ENCODE peak calls at places on chromosome 12, in six cellular contexts. One of them, this sample, is unnamed.

GRCh38 chr12:13163868-13164267 is 32.7 kb upstream of the EMP1 start:
- DNase-seq in SJCRH30: no peak
- DNase-seq in WERI-Rb-1: no peak
- DNase-seq in uterus: no peak
- DNase-seq in adrenal gland: no peak
- DNase-seq in tibial nerve: no peak
- DNase-seq in this sample: no peak

GRCh38 chr12:67671892-67672291 is 23.3 kb downstream of the DYRK2 start:
- DNase-seq in SJCRH30: no peak
- DNase-seq in WERI-Rb-1: no peak
- DNase-seq in uterus: no peak
- DNase-seq in adrenal gland: peak
- DNase-seq in tibial nerve: no peak
- DNase-seq in this sample: no peak

GRCh38 chr12:74043343-74043742 is 494.3 kb upstream of the ATXN7L3B start:
- DNase-seq in SJCRH30: no peak
- DNase-seq in WERI-Rb-1: no peak
- DNase-seq in uterus: no peak
- DNase-seq in adrenal gland: no peak
- DNase-seq in tibial nerve: no peak
- DNase-seq in this sample: no peak

GRCh38 chr12:57454566-57455373 is at the start of gene INHBE:
- DNase-seq in SJCRH30: peak
- DNase-seq in WERI-Rb-1: peak
- DNase-seq in uterus: no peak
- DNase-seq in adrenal gland: no peak
- DNase-seq in tibial nerve: no peak
- DNase-seq in this sample: no peak

GRCh38 chr12:96658075-96658474 is 168.7 kb downstream of the CFAP54 start:
- DNase-seq in SJCRH30: no peak
- DNase-seq in WERI-Rb-1: no peak
- DNase-seq in uterus: no peak
- DNase-seq in adrenal gland: no peak
- DNase-seq in tibial nerve: no peak
- DNase-seq in this sample: no peak

GRCh38 chr12:67220065-67220464 is 49.1 kb upstream of the CAND1 start:
- DNase-seq in SJCRH30: peak
- DNase-seq in WERI-Rb-1: peak
- DNase-seq in uterus: no peak
- DNase-seq in adrenal gland: peak
- DNase-seq in tibial nerve: no peak
- DNase-seq in this sample: peak

GRCh38 chr12:96720363-96720705 is 186.7 kb upstream of the NEDD1 start:
- DNase-seq in SJCRH30: peak
- DNase-seq in WERI-Rb-1: no peak
- DNase-seq in uterus: no peak
- DNase-seq in adrenal gland: peak
- DNase-seq in tibial nerve: no peak
- DNase-seq in this sample: no peak

GRCh38 chr12:14283489-14284144 is 81.9 kb upstream of the ATF7IP start:
- DNase-seq in SJCRH30: no peak
- DNase-seq in WERI-Rb-1: no peak
- DNase-seq in uterus: no peak
- DNase-seq in adrenal gland: no peak
- DNase-seq in tibial nerve: no peak
- DNase-seq in this sample: no peak

GRCh38 chr12:44875417-44875953 is 630 bp downstream of the NELL2 start:
- DNase-seq in SJCRH30: peak
- DNase-seq in WERI-Rb-1: peak
- DNase-seq in uterus: no peak
- DNase-seq in adrenal gland: peak
- DNase-seq in tibial nerve: no peak
- DNase-seq in this sample: no peak

GRCh38 chr12:94615284-94616216 is 34.8 kb downstream of the TMCC3 start:
- DNase-seq in SJCRH30: peak
- DNase-seq in WERI-Rb-1: no peak
- DNase-seq in uterus: peak
- DNase-seq in adrenal gland: peak
- DNase-seq in tibial nerve: no peak
- DNase-seq in this sample: no peak

GRCh38 chr12:94754653-94755052 is 104.3 kb upstream of the TMCC3 start:
- DNase-seq in SJCRH30: no peak
- DNase-seq in WERI-Rb-1: no peak
- DNase-seq in uterus: no peak
- DNase-seq in adrenal gland: no peak
- DNase-seq in tibial nerve: no peak
- DNase-seq in this sample: no peak

GRCh38 chr12:109631236-109632150 is 57.9 kb downstream of the MVK start:
- DNase-seq in SJCRH30: no peak
- DNase-seq in WERI-Rb-1: no peak
- DNase-seq in uterus: no peak
- DNase-seq in adrenal gland: no peak
- DNase-seq in tibial nerve: no peak
- DNase-seq in this sample: no peak

GRCh38 chr12:131911851-131912525 is 17.1 kb upstream of the PUS1 start:
- DNase-seq in SJCRH30: no peak
- DNase-seq in WERI-Rb-1: no peak
- DNase-seq in uterus: no peak
- DNase-seq in adrenal gland: no peak
- DNase-seq in tibial nerve: no peak
- DNase-seq in this sample: no peak
- H3K27ac ChIP-seq in SJCRH30: no peak
- H3K27ac ChIP-seq in WERI-Rb-1: no peak
- H3K27ac ChIP-seq in uterus: peak
- H3K27ac ChIP-seq in adrenal gland: peak
- H3K27ac ChIP-seq in tibial nerve: no peak
- H3K27ac ChIP-seq in this sample: peak

DNA sequence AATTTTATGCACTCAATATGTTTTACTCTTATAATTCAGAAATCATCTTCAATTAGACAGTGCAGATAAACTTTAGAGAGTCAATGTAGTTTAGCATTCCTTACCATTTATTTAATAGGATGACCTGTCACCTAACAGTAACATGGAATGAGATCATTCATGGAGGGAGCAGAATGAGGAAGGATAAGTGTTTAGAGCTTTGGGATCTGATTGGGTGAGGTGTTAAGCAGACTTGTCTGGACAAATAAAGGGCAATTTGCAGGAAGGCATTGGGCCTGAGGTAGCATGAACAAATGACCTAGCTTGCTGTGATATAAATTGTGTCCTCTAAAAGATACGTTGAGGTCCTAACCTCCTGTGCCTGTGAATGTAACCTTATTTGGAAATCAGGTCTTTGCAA is 187.4 kb downstream of the C12orf42 start:
- DNase-seq in SJCRH30: no peak
- DNase-seq in WERI-Rb-1: no peak
- DNase-seq in uterus: no peak
- DNase-seq in adrenal gland: no peak
- DNase-seq in tibial nerve: no peak
- DNase-seq in this sample: no peak
- H3K27ac ChIP-seq in SJCRH30: no peak
- H3K27ac ChIP-seq in WERI-Rb-1: no peak
- H3K27ac ChIP-seq in uterus: no peak
- H3K27ac ChIP-seq in adrenal gland: no peak
- H3K27ac ChIP-seq in tibial nerve: no peak
- H3K27ac ChIP-seq in this sample: no peak

GRCh38 chr12:32379213-32379612 is 20.1 kb upstream of the FGD4 start:
- DNase-seq in SJCRH30: no peak
- DNase-seq in WERI-Rb-1: no peak
- DNase-seq in uterus: no peak
- DNase-seq in adrenal gland: no peak
- DNase-seq in tibial nerve: no peak
- DNase-seq in this sample: no peak
- H3K27ac ChIP-seq in SJCRH30: no peak
- H3K27ac ChIP-seq in WERI-Rb-1: no peak
- H3K27ac ChIP-seq in uterus: no peak
- H3K27ac ChIP-seq in adrenal gland: no peak
- H3K27ac ChIP-seq in tibial nerve: no peak
- H3K27ac ChIP-seq in this sample: no peak

DNA sequence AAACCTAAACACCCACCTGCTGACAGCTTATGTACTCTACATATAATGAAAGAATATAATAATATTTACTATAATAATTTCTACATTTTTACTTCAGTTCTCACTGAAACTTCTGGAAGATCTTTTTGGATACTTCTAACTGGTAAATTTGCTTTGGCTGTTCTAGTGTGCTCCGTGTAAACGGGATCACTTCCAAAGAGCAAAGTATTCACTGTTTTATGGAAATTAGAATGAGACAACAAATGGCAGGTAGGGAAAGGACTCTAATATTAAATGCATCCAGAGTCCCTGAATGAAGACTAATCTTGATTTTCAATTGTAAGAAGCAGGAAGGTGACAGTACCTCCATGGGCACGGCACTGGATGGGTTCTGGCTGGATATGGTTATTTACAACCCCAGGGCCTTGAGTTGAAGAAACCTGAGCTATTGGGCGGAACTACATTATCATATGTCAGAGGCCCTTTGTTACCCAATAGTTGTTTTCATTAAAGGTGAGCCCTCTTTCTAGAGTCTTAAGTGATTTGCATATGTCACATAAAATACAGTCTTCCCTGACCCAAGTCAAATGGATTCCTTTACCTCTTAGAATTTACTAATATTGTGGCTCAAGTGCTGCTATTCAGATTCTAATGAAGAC is 10.7 kb downstream of the ERP29 start:
- DNase-seq in SJCRH30: no peak
- DNase-seq in WERI-Rb-1: no peak
- DNase-seq in uterus: no peak
- DNase-seq in adrenal gland: no peak
- DNase-seq in tibial nerve: no peak
- DNase-seq in this sample: no peak
- H3K27ac ChIP-seq in SJCRH30: no peak
- H3K27ac ChIP-seq in WERI-Rb-1: no peak
- H3K27ac ChIP-seq in uterus: no peak
- H3K27ac ChIP-seq in adrenal gland: no peak
- H3K27ac ChIP-seq in tibial nerve: no peak
- H3K27ac ChIP-seq in this sample: no peak

GRCh38 chr12:121239704-121240420 is 29.9 kb downstream of the P2RX4 start:
- DNase-seq in SJCRH30: peak
- DNase-seq in WERI-Rb-1: no peak
- DNase-seq in uterus: no peak
- DNase-seq in adrenal gland: no peak
- DNase-seq in tibial nerve: no peak
- DNase-seq in this sample: no peak
- H3K27ac ChIP-seq in SJCRH30: peak
- H3K27ac ChIP-seq in WERI-Rb-1: no peak
- H3K27ac ChIP-seq in uterus: peak
- H3K27ac ChIP-seq in adrenal gland: no peak
- H3K27ac ChIP-seq in tibial nerve: no peak
- H3K27ac ChIP-seq in this sample: peak

GRCh38 chr12:26810330-26810729 is 22.7 kb downstream of the ITPR2 start:
- DNase-seq in SJCRH30: no peak
- DNase-seq in WERI-Rb-1: no peak
- DNase-seq in uterus: peak
- DNase-seq in adrenal gland: peak
- DNase-seq in tibial nerve: no peak
- DNase-seq in this sample: peak

GRCh38 chr12:26809611-26810298 is 23.2 kb downstream of the ITPR2 start:
- DNase-seq in SJCRH30: peak
- DNase-seq in WERI-Rb-1: no peak
- DNase-seq in uterus: no peak
- DNase-seq in adrenal gland: no peak
- DNase-seq in tibial nerve: no peak
- DNase-seq in this sample: no peak

GRCh38 chr12:26806556-26806955 is 26.4 kb downstream of the ITPR2 start:
- DNase-seq in SJCRH30: no peak
- DNase-seq in WERI-Rb-1: no peak
- DNase-seq in uterus: no peak
- DNase-seq in adrenal gland: no peak
- DNase-seq in tibial nerve: no peak
- DNase-seq in this sample: no peak

GRCh38 chr12:26807292-26807691 is 25.7 kb downstream of the ITPR2 start:
- DNase-seq in SJCRH30: no peak
- DNase-seq in WERI-Rb-1: no peak
- DNase-seq in uterus: no peak
- DNase-seq in adrenal gland: no peak
- DNase-seq in tibial nerve: no peak
- DNase-seq in this sample: no peak

GRCh38 chr12:26808766-26809460 is 24.1 kb downstream of the ITPR2 start:
- DNase-seq in SJCRH30: no peak
- DNase-seq in WERI-Rb-1: no peak
- DNase-seq in uterus: no peak
- DNase-seq in adrenal gland: no peak
- DNase-seq in tibial nerve: no peak
- DNase-seq in this sample: no peak
- H3K27ac ChIP-seq in SJCRH30: peak
- H3K27ac ChIP-seq in WERI-Rb-1: no peak
- H3K27ac ChIP-seq in uterus: no peak
- H3K27ac ChIP-seq in adrenal gland: no peak
- H3K27ac ChIP-seq in tibial nerve: no peak
- H3K27ac ChIP-seq in this sample: peak

GRCh38 chr12:31491395-31491794 is 99.5 kb downstream of the DENND5B start:
- DNase-seq in SJCRH30: no peak
- DNase-seq in WERI-Rb-1: no peak
- DNase-seq in uterus: no peak
- DNase-seq in adrenal gland: no peak
- DNase-seq in tibial nerve: no peak
- DNase-seq in this sample: no peak
- H3K27ac ChIP-seq in SJCRH30: peak
- H3K27ac ChIP-seq in WERI-Rb-1: no peak
- H3K27ac ChIP-seq in uterus: no peak
- H3K27ac ChIP-seq in adrenal gland: no peak
- H3K27ac ChIP-seq in tibial nerve: no peak
- H3K27ac ChIP-seq in this sample: no peak

GRCh38 chr12:76375470-76375869 is 27.3 kb upstream of the BBS10 start:
- DNase-seq in SJCRH30: no peak
- DNase-seq in WERI-Rb-1: no peak
- DNase-seq in uterus: no peak
- DNase-seq in adrenal gland: no peak
- DNase-seq in tibial nerve: no peak
- DNase-seq in this sample: peak

GRCh38 chr12:76379261-76379660 is 31.0 kb upstream of the BBS10 start:
- DNase-seq in SJCRH30: no peak
- DNase-seq in WERI-Rb-1: no peak
- DNase-seq in uterus: no peak
- DNase-seq in adrenal gland: no peak
- DNase-seq in tibial nerve: no peak
- DNase-seq in this sample: no peak

GRCh38 chr12:76375939-76376338 is 27.7 kb upstream of the BBS10 start:
- DNase-seq in SJCRH30: no peak
- DNase-seq in WERI-Rb-1: no peak
- DNase-seq in uterus: no peak
- DNase-seq in adrenal gland: no peak
- DNase-seq in tibial nerve: no peak
- DNase-seq in this sample: no peak

DNA sequence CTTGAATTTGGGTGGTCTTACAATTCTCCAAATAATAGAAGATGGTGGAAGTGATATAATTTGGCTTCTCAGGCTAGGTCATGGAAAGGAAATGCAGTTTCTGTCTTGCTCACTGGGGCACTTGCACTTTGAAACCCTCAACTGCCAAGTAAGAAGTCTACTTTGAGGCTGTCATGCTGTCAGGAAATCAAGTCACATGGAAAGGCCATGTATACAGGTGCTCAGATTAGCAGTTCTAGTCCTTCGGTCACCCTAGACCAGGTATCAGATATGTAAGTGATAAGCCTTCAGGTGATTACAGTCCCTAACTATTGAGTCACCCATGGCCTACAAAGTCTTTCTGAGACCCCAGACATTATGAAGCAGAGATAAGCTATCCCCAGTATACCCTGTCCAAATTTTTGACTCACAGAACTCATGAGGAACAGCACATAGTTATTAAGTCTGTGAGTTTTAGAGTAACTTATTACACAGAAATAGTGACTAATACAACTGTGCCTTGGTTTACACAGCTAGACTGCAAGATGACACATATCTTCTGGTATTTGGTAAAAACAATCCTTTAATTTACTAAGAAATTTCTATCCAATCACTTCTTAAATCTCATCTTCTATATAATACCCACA is 26.3 kb upstream of the BBS10 start:
- DNase-seq in SJCRH30: no peak
- DNase-seq in WERI-Rb-1: no peak
- DNase-seq in uterus: no peak
- DNase-seq in adrenal gland: no peak
- DNase-seq in tibial nerve: no peak
- DNase-seq in this sample: no peak
- H3K27ac ChIP-seq in SJCRH30: no peak
- H3K27ac ChIP-seq in WERI-Rb-1: no peak
- H3K27ac ChIP-seq in uterus: no peak
- H3K27ac ChIP-seq in adrenal gland: no peak
- H3K27ac ChIP-seq in tibial nerve: no peak
- H3K27ac ChIP-seq in this sample: no peak

This sample was measured in caudate nucleus.